ENCODE peak calls at places on chromosomes 3 and 15, in eight cellular contexts. W is cardiac fibroblast, K is kidney, A is pancreas, V is GM06990, N is body of pancreas, R is foreskin fibroblast, I is fibroblast of the aortic adventitia. P is an unnamed sample.

GRCh38 chr3:196661400-196661799 is 21.9 kb downstream of the NRROS start:
- DNase-seq in W (no peak), K (peak; percentile 53), A (no peak), V (no peak), N (no peak), R (no peak), I (no peak), P (no peak)

GRCh38 chr3:163779396-163780344 is 1298.6 kb downstream of the SI start:
- DNase-seq in W (no peak), K (no peak), A (no peak), V (no peak), N (no peak), R (no peak), I (no peak), P (no peak)

GRCh38 chr3:14537590-14538450 is 2.3 kb downstream of the GRIP2 start:
- DNase-seq in W (no peak), K (peak; percentile 52), A (no peak), V (no peak), N (no peak), R (no peak), I (no peak), P (no peak)

GRCh38 chr15:80777137-80777536 is 2.0 kb upstream of the CEMIP start:
- DNase-seq in W (peak; percentile 97), K (no peak), A (no peak), V (no peak), N (no peak), R (peak; percentile 89), I (peak; percentile 99), P (peak; percentile 80)

GRCh38 chr15:48693474-48693873 is 48.0 kb upstream of the FBN1 start:
- DNase-seq in W (peak; percentile 28), K (no peak), A (no peak), V (no peak), N (no peak), R (no peak), I (peak; percentile 78), P (peak; percentile 63)

GRCh38 chr3:8619548-8619947 is 25.1 kb downstream of the SSUH2 start:
- DNase-seq in W (peak; percentile 48), K (no peak), A (no peak), V (no peak), N (no peak), R (peak; percentile 16), I (peak; percentile 66), P (peak; percentile 52)

GRCh38 chr3:195806211-195806915 is 5.4 kb downstream of the MUC4 start:
- DNase-seq in W (no peak), K (no peak), A (no peak), V (no peak), N (no peak), R (no peak), I (no peak), P (no peak)

GRCh38 chr3:55984631-55985030 is 483.6 kb downstream of the ERC2 start:
- DNase-seq in W (no peak), K (no peak), A (no peak), V (no peak), N (no peak), R (peak; percentile 3), I (no peak), P (no peak)

GRCh38 chr3:134423153-134423552 is 48.9 kb upstream of the AMOTL2 start:
- DNase-seq in W (peak; percentile 15), K (no peak), A (no peak), V (no peak), N (no peak), R (peak; percentile 73), I (peak; percentile 32), P (peak; percentile 24)

GRCh38 chr3:38343797-38344594 is 2.6 kb upstream of the XYLB start:
- DNase-seq in W (peak; percentile 20), K (no peak), A (no peak), V (no peak), N (no peak), R (no peak), I (peak; percentile 32), P (no peak)

GRCh38 chr15:80852676-80853075 is 73.5 kb downstream of the CEMIP start:
- DNase-seq in W (no peak), K (peak; percentile 5), A (no peak), V (no peak), N (no peak), R (no peak), I (no peak), P (no peak)

DNA sequence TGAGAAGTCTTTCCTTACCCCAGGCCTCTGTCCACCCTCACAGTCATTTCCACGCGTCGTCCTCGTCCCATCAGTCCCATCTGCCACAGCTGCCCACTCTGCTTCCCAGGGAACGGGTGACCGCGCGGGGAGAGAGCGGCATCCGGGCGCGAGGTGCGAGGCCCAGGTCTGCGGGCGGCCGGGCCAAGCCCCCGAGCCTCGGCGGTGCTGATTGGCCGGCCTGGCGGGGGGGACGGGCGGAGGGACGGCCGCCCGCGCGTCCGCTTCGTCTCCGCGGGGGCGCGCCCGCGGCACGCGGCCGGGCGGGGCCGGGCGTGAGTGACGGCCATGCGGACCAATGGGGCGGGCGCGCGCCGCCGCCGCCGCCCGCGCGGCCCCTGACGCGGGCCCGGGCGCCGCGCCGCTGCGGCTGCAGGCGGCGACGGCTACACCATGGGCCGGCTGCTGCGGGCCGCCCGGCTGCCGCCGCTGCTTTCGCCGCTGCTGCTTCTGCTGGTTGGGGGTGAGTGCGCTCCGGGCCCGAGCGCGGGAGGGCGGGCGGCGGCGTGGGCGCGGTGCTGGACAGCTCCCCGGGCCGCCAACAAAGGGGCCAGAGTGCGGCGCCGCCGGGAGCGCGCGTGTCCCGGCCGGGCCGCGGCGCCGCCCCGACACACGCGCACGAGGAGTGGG is at the start of gene PODXL2:
- DNase-seq in W (peak; percentile 66), K (no peak), A (no peak), V (peak; percentile 64), N (peak; percentile 49), R (peak; percentile 46), I (peak; percentile 33), P (no peak)
- H3K4me3 ChIP-seq in W (peak within 1 kb of the TSS; percentile 42), K (no peak within 1 kb of the TSS), A (peak within 1 kb of the TSS; percentile 39), V (peak within 1 kb of the TSS; percentile 65), N (peak within 1 kb of the TSS; percentile 13), R (peak within 1 kb of the TSS; percentile 29), I (peak within 1 kb of the TSS; percentile 57), P (peak within 1 kb of the TSS; percentile 47)

GRCh38 chr3:116453676-116454346 is 8.5 kb upstream of the LSAMP start:
- DNase-seq in W (peak; percentile 41), K (no peak), A (no peak), V (no peak), N (no peak), R (no peak), I (peak; percentile 43), P (no peak)
- TF ChIP-seq CTCF in W (no peak), K (no peak), A (no peak), V (no peak), N (no peak), R (no peak), I (peak; percentile 28), P (peak; percentile 21)

GRCh38 chr3:13244695-13245449 is 171.6 kb upstream of the IQSEC1 start:
- DNase-seq in W (no peak), K (no peak), A (no peak), V (no peak), N (no peak), R (no peak), I (peak; percentile 1), P (no peak)

GRCh38 chr3:13241621-13242363 is 168.6 kb upstream of the IQSEC1 start:
- DNase-seq in W (no peak), K (no peak), A (no peak), V (no peak), N (no peak), R (no peak), I (no peak), P (no peak)

GRCh38 chr3:13242364-13242737 is 169.1 kb upstream of the IQSEC1 start:
- DNase-seq in W (no peak), K (no peak), A (no peak), V (no peak), N (no peak), R (no peak), I (no peak), P (no peak)

GRCh38 chr3:13245579-13245978 is 172.3 kb upstream of the IQSEC1 start:
- DNase-seq in W (no peak), K (no peak), A (no peak), V (no peak), N (no peak), R (no peak), I (no peak), P (no peak)

DNA sequence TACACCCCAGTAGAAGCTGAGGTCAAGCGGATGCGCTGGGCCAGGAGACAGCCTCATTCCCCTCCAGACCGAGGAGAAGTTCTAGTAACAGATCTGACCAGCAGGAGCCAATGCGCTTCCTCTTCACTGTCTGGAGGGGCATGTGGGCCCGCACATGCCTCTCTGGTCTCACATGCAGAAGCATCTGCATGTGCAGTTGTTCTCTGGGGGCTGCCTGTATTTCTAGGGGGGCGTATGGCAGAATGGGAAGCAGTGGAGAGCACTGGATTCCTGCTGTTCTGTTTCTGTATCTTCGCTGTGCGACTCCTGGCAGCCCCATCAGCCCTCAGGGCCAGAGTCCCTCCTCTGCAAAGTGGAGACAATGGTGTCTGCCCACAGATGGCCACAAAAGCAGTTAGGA is 170.3 kb upstream of the IQSEC1 start:
- DNase-seq in W (no peak), K (no peak), A (no peak), V (no peak), N (no peak), R (no peak), I (no peak), P (no peak)
- H3K4me3 ChIP-seq in W (no peak overlapping the region), K (no peak overlapping the region), A (no peak overlapping the region), V (no peak overlapping the region), N (no peak overlapping the region), R (no peak overlapping the region), I (no peak overlapping the region), P (no peak overlapping the region)

GRCh38 chr3:102207173-102207572 is 227.6 kb upstream of the ZPLD1 start:
- DNase-seq in W (no peak), K (no peak), A (no peak), V (no peak), N (no peak), R (no peak), I (peak; percentile 57), P (no peak)

GRCh38 chr3:102205647-102206046 is 229.2 kb upstream of the ZPLD1 start:
- DNase-seq in W (no peak), K (no peak), A (no peak), V (no peak), N (no peak), R (no peak), I (no peak), P (no peak)

GRCh38 chr3:102206506-102207145 is 228.2 kb upstream of the ZPLD1 start:
- DNase-seq in W (peak; percentile 86), K (peak; percentile 88), A (peak; percentile 57), V (no peak), N (peak; percentile 43), R (peak; percentile 74), I (peak; percentile 89), P (peak; percentile 76)
- TF ChIP-seq CTCF in W (no peak), K (no peak), A (no peak), V (no peak), N (no peak), R (no peak), I (no peak), P (no peak)

GRCh38 chr3:149299938-149300791 is 33.3 kb downstream of the TM4SF18 start:
- DNase-seq in W (peak; percentile 93), K (no peak), A (peak; percentile 73), V (no peak), N (peak; percentile 55), R (peak; percentile 91), I (peak; percentile 95), P (peak; percentile 93)
- H3K4me3 ChIP-seq in W (no peak overlapping the region), K (no peak overlapping the region), A (no peak overlapping the region), V (no peak overlapping the region), N (no peak overlapping the region), R (no peak overlapping the region), I (no peak overlapping the region), P (no peak overlapping the region)

GRCh38 chr15:89492111-89492641 is 4.2 kb downstream of the RHCG start:
- DNase-seq in W (no peak), K (no peak), A (no peak), V (no peak), N (no peak), R (no peak), I (no peak), P (no peak)
- TF ChIP-seq CTCF in W (peak; percentile 62), K (no peak), A (no peak), V (peak; percentile 70), N (no peak), R (peak; percentile 42), I (peak; percentile 49), P (peak; percentile 74)

P was measured in brain microvascular endothelial cell.